ENCODE peak calls at places on chromosomes 11 and 22, in four cellular contexts. C is tibial nerve, V is Karpas-422, E is activated gamma-delta T cell treated with Interleukin-2 at 50 U/mL for 16 hours. L is an unnamed sample.

GRCh38 chr11:2725367-2726300 is 25.8 kb upstream of the KCNQ1OT1 start:
- DNase-seq in C (peak; percentile 73), V (no peak), E (no peak), L (peak; percentile 36)

GRCh38 chr11:18352581-18352980 is 30.2 kb downstream of the GTF2H1 start:
- DNase-seq in C (no peak), V (no peak), E (no peak), L (no peak)

GRCh38 chr22:48832592-48832991 is 995.1 kb downstream of the BRD1 start:
- DNase-seq in C (no peak), V (no peak), E (no peak), L (no peak)

GRCh38 chr11:47185305-47186075 is 744 bp downstream of the PACSIN3 start:
- DNase-seq in C (peak; percentile 24), V (no peak), E (no peak), L (peak; percentile 43)

GRCh38 chr11:34036456-34036855 is 15.1 kb upstream of the CAPRIN1 start:
- DNase-seq in C (no peak), V (no peak), E (no peak), L (no peak)

GRCh38 chr22:39253427-39254070 is 8.8 kb upstream of the PDGFB start:
- DNase-seq in C (peak; percentile 45), V (no peak), E (no peak), L (peak; percentile 75)

GRCh38 chr11:64152841-64153691 is 12.8 kb downstream of the MACROD1 start:
- DNase-seq in C (peak; percentile 52), V (peak; percentile 86), E (peak; percentile 66), L (peak; percentile 51)

GRCh38 chr22:30947821-30948454 is 20.6 kb downstream of the MORC2 start:
- DNase-seq in C (no peak), V (peak; percentile 62), E (no peak), L (peak; percentile 76)

GRCh38 chr11:2529636-2530035 is 84.8 kb downstream of the KCNQ1 start:
- DNase-seq in C (no peak), V (no peak), E (no peak), L (no peak)

GRCh38 chr11:81005595-81005994 is 1564.8 kb upstream of the TENM4 start:
- DNase-seq in C (no peak), V (no peak), E (no peak), L (peak; percentile 92)

GRCh38 chr22:46415816-46416536 is 80.5 kb downstream of the TRMU start:
- DNase-seq in C (no peak), V (no peak), E (no peak), L (no peak)

GRCh38 chr22:26367402-26368245 is 61.4 kb upstream of the ASPHD2 start:
- DNase-seq in C (no peak), V (peak; percentile 94), E (peak; percentile 55), L (peak; percentile 50)

GRCh38 chr11:26761382-26761781 is 39.5 kb upstream of the SLC5A12 start:
- DNase-seq in C (no peak), V (no peak), E (no peak), L (peak; percentile 42)